ENCODE peak calls at places on chromosomes 16 and 17, in eight cellular contexts. G, T, A, P, E, V, Y and D are unnamed samples.

GRCh38 chr17:44830359-44831269 is 527 bp upstream of the GJC1 start:
- DNase-seq in V (no peak), A (no peak), P (peak), Y (no peak), T (no peak), G (no peak), E (peak), D (no peak)

GRCh38 chr17:81132770-81133723 is 32.3 kb upstream of the PVALEF start:
- DNase-seq in P (no peak), V (no peak), E (no peak), Y (no peak), T (no peak), G (no peak), A (no peak), D (peak)

GRCh38 chr16:65342231-65342866 is 220.5 kb upstream of the CDH11 start:
- DNase-seq in V (no peak), Y (no peak), E (no peak), P (no peak), G (no peak), T (no peak), A (no peak), D (no peak)

GRCh38 chr17:18257747-18258355 is 687 bp downstream of the FLII start:
- DNase-seq in Y (peak), V (peak), T (peak), G (peak), P (peak), E (peak), A (peak), D (peak)

GRCh38 chr17:4477286-4477791 is 21.3 kb upstream of the SPNS2 start:
- DNase-seq in T (no peak), G (no peak), Y (no peak), A (no peak), E (no peak), P (no peak), V (no peak), D (no peak)

GRCh38 chr17:59764292-59764741 is 56.9 kb downstream of the VMP1 start:
- DNase-seq in E (no peak), P (no peak), G (no peak), T (no peak), V (no peak), Y (no peak), A (no peak), D (no peak)

GRCh38 chr17:28953444-28954118 is 2.3 kb upstream of the PHF12 start:
- DNase-seq in G (no peak), Y (peak), T (peak), P (peak), E (peak), A (no peak), V (peak), D (no peak)

GRCh38 chr17:50721194-50722010 is 2.0 kb downstream of the LUC7L3 start:
- DNase-seq in V (peak), T (no peak), P (no peak), A (no peak), G (no peak), E (no peak), Y (no peak), D (no peak)

GRCh38 chr17:38574712-38575111 is 31.0 kb downstream of the SRCIN1 start:
- DNase-seq in E (no peak), T (no peak), A (no peak), Y (no peak), P (no peak), V (no peak), G (no peak), D (peak)

GRCh38 chr16:30051518-30051917 is 14.0 kb upstream of the ALDOA start:
- DNase-seq in T (no peak), P (no peak), V (no peak), E (no peak), A (no peak), Y (no peak), G (no peak), D (no peak)

GRCh38 chr16:3106205-3106928 is 6.0 kb upstream of the ZNF205 start:
- DNase-seq in E (peak), A (peak), Y (peak), T (peak), P (peak), V (peak), G (peak), D (peak)

GRCh38 chr17:45656527-45657181 is 127.5 kb upstream of the CRHR1 start:
- DNase-seq in G (no peak), P (no peak), E (no peak), T (no peak), Y (no peak), A (no peak), V (no peak), D (no peak)

GRCh38 chr17:82920715-82921114 is 80.9 kb upstream of the ZNF750 start:
- DNase-seq in T (no peak), P (no peak), E (no peak), V (no peak), G (no peak), A (no peak), Y (no peak), D (peak)

GRCh38 chr16:57565461-57565860 is 23.0 kb downstream of the ADGRG5 start:
- DNase-seq in T (no peak), E (no peak), A (no peak), V (no peak), G (no peak), P (no peak), Y (no peak), D (no peak)

GRCh38 chr17:28986714-28987367 is 19.0 kb downstream of the SEZ6 start:
- DNase-seq in Y (no peak), T (no peak), P (no peak), V (no peak), A (no peak), E (no peak), G (no peak), D (no peak)

GRCh38 chr16:48720266-48720665 is 110.3 kb upstream of the N4BP1 start:
- DNase-seq in A (no peak), G (no peak), P (no peak), V (no peak), Y (no peak), T (no peak), E (no peak), D (no peak)

GRCh38 chr17:42341568-42341967 is 46.7 kb downstream of the STAT3 start:
- DNase-seq in G (no peak), Y (no peak), P (no peak), A (no peak), T (no peak), V (no peak), E (no peak), D (no peak)

GRCh38 chr17:9842057-9842758 is 16.5 kb downstream of the GLP2R start:
- DNase-seq in V (no peak), Y (peak), E (peak), P (peak), A (no peak), G (peak), T (peak), D (no peak)

GRCh38 chr17:64441772-64442549 is 7.0 kb upstream of the MILR1 start:
- DNase-seq in A (no peak), G (no peak), T (no peak), E (no peak), Y (no peak), V (no peak), P (peak), D (peak)

DNA sequence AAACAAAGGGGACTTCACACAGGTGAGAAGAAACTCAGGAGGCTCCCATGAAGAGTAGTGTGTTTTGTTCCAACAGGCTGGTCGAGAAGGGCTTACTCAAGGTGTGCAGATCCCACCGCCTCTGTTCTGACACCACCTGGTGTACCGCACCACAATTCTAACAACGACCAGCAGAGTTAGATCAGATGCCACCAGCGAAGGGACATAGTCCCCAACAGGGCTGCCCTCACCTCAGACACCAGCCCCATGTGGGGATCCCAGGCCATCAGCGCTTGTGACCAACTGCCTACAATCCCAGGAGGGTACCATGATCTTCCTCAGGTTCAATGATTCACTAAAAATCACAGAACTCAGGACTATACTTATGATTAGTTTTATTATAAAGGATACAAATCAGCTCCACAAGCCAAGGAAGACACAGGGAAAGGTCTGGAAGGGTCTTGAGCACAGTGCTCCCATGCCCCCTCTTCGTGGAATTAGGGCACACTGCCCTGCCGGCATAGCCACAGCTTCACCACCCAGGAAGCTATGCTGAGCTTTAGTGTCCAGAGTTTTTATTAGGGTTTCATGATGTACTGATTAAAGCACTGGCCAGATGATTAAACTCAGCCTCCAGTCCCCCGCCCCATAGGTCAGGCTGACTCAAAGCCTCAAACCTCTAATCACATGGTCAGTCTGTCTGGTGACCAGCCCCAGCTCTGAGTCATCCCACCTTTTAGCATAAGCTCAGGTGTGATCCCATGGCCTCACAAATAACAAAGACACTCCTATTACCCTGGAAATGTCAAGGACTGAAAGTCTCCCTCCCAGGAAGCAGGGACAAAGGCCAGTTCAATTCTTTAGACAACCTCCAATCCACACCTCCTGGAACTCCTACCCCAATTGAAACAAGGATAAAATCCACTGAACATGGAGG is 26.0 kb downstream of the TRIM25 start:
- DNase-seq in E (no peak), V (no peak), Y (no peak), P (peak), A (no peak), T (peak), G (no peak), D (no peak)
- H3K27ac ChIP-seq in E (no peak), V (no peak), Y (no peak), P (peak), A (no peak), T (no peak), G (no peak), D (no peak)

DNA sequence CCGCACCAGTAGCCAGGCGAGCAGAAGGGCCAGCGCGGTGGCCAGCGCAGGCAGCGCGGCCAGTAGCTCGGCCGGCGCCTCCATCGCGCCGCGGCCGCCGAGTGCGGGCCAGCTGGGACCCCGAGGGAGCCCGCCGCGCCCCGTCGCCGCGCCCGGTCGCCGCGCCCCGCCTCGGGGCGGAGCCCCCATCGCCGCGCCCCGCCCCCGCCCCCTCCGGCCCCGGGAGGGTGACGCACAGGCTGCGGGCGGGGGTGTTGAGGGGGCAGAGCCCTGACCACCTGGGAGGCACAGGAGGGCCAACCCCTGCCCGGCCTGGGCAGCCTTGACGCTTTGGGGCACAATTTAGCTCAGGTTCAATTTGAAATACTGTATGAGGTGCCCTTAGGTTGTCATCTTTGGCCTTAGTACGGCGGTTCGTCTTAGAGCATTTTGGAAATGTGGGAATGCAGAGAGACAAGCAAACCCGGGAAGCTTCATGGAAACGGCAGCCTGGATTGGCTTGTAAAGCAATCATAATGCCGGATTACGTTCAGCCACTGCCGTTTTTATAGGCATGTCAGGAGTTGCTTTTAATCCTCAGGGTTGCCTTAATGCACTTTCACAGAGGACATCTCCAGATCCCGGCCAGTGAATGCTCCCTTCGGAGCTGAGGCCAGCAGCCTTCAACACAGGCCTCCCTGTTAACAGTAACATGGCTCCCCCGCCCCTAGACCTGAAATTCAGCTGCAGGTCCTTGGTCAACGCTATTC is at the start of gene MXRA7:
- DNase-seq in A (peak), Y (peak), G (peak), V (peak), E (peak), P (peak), T (peak), D (peak)
- TF ChIP-seq EP300 in A (no peak), Y (no peak), G (peak), V (no peak), E (no peak), P (no peak), T (no peak), D (no peak)

DNA sequence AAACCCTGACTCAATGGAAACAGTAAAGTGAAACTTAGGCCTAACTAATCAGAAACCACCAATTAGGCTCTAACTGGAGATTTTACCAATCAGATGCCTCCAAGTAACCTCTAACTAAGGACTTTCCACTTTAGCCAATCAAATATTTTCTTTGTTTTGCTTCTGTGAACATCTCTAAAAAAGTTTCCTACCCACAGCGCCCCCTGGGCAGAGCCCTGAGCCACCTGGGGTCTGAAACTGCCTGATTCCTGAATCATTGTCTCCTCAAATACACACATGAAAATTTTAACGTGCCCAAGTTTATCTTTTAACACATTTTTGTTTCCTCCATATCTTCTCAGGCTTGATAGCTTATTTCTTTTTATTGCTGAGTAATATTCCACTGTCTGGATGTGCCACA is 19.0 kb downstream of the ADAD2 start:
- DNase-seq in T (no peak), A (no peak), E (no peak), V (no peak), P (no peak), Y (no peak), G (no peak), D (no peak)
- TF ChIP-seq CTCF in T (no peak), A (no peak), E (peak), V (peak), P (no peak), Y (no peak), G (no peak), D (no peak)

DNA sequence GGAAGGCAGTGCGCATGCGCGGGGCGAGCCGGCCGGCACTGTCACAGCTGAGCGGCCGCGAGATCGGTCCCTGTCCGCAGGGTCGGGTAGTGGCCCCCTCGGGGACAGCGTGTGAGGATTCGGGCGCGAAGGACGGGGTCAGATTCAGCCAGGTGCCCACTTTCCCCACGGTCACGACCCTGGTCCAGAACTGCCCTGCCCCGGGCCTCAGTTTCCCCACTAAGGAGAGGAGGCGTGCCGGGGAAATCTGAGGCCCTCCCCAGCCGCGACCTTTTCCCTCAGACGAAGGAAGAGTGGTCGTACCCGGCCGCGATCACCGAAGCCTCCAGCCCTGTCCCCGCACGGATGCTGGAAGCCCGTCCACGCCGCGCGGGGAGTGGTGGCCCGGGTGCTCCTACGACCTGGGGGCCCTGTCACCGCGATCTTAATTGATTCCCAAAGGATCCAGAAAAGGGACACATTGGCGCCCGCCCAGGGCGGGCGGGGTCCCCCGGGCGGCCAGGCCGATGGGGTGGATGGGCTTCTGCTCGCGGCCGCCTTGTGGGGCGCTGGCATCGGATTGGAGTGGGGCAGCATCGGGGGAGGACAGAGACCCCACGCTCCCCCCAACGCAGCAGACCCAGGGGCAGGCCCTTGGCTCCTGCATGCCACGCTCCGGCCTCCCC is 57.7 kb downstream of the SRL start:
- DNase-seq in G (no peak), P (no peak), Y (no peak), A (no peak), T (no peak), V (peak), E (no peak), D (peak)
- H3K27ac ChIP-seq in G (peak), P (peak), Y (no peak), A (peak), T (peak), V (peak), E (peak), D (peak)

DNA sequence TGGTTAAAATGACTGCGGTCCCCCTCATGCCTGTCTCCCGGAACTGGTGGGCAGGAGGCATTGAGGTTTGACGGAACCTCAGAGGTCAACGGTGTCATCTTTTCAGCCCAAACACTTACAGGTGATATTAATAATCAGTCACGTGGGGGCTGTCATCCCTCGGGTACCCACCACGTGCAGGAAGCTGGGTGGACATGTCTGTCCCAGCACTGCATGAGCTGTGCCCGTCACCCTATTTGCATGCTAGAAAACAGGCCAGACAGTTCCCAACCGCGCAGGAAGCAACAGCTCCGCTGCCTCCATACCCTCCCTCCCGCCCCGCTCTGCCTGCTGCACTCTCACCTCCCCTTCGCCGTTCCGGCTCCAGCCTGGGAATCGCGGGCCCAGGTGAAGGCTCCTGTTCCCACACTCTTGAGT is 1.4 kb downstream of the SYNGR3 start:
- DNase-seq in A (no peak), P (peak), E (no peak), G (no peak), V (no peak), Y (no peak), T (peak), D (peak)
- TF ChIP-seq EP300 in A (no peak), P (no peak), E (no peak), G (no peak), V (no peak), Y (no peak), T (no peak), D (no peak)

GRCh38 chr16:23597003-23597756 is 1.1 kb upstream of the NDUFAB1 start:
- DNase-seq in P (peak), T (no peak), V (peak), E (peak), G (no peak), Y (no peak), A (no peak), D (no peak)
- TF ChIP-seq CTCF in P (no peak), T (no peak), V (no peak), E (peak), G (no peak), Y (no peak), A (no peak), D (no peak)

DNA sequence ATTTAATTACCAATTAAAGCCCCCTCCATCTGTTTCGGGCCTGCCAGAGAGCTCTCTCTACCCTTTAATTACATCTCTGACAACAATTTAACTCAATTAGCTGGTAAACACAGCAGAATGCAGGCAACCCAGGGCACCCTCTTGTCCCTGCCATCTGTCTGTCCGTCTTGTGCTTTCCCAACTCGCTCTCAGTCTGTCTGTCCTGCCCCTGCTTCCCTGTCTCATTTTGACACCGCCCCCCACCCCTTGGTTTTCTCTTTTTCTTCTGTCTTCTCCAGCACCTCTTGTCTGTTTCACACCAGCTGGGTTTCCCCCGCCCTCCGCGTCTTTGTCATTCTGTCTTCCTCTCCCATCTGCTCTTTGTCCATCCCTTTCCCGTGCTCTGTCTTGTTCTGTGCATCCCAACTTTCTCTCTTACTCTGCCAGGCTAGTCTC is 32.8 kb downstream of the CDK5RAP3 start:
- DNase-seq in V (no peak), Y (no peak), E (no peak), T (no peak), P (no peak), A (no peak), G (no peak), D (no peak)
- H3K27ac ChIP-seq in V (peak), Y (no peak), E (peak), T (no peak), P (no peak), A (no peak), G (no peak), D (peak)

GRCh38 chr16:66843191-66843590 is 1.0 kb upstream of the CA7 start:
- DNase-seq in E (no peak), P (no peak), T (no peak), V (no peak), G (no peak), A (no peak), Y (no peak), D (no peak)
- TF ChIP-seq EP300 in E (no peak), P (no peak), T (no peak), V (no peak), G (no peak), A (no peak), Y (no peak), D (no peak)

GRCh38 chr17:39667262-39668140 is 752 bp upstream of the PNMT start:
- DNase-seq in A (no peak), G (no peak), V (peak), E (no peak), P (peak), Y (no peak), T (peak), D (peak)

GRCh38 chr17:39666231-39666600 is 1.1 kb downstream of the TCAP start:
- DNase-seq in E (no peak), T (no peak), Y (no peak), V (no peak), G (no peak), A (no peak), P (no peak), D (no peak)

GRCh38 chr17:39664581-39665561 is at the start of gene TCAP:
- DNase-seq in A (no peak), Y (no peak), P (no peak), T (no peak), E (no peak), V (no peak), G (no peak), D (no peak)

GRCh38 chr17:39666601-39667261 is 1.5 kb upstream of the PNMT start:
- DNase-seq in A (no peak), Y (no peak), E (no peak), P (no peak), G (no peak), V (peak), T (no peak), D (no peak)

GRCh38 chr17:39665642-39666221 is 583 bp downstream of the TCAP start:
- DNase-seq in A (no peak), P (no peak), G (no peak), T (no peak), E (peak), V (peak), Y (no peak), D (no peak)
- TF ChIP-seq CTCF in A (peak), P (no peak), G (no peak), T (no peak), E (no peak), V (no peak), Y (no peak), D (no peak)